ENCODE peak calls at places on chromosome 13, in nine cellular contexts. M, T, A, U, H, F, G, X and R are unnamed samples.

GRCh38 chr13:107275945-107276614 is 708.1 kb upstream of the ARGLU1 start:
- DNase-seq in M (no peak), T (no peak), A (no peak), U (peak), H (no peak), F (no peak), G (peak), X (no peak), R (no peak)

GRCh38 chr13:67642638-67643037 is 412.5 kb upstream of the PCDH9 start:
- DNase-seq in M (no peak), T (no peak), A (no peak), U (no peak), H (no peak), F (no peak), G (no peak), X (no peak), R (no peak)

GRCh38 chr13:20814224-20814910 is 40.6 kb upstream of the EEF1AKMT1 start:
- DNase-seq in M (peak), T (no peak), A (peak), U (peak), H (no peak), F (peak), G (peak), X (peak), R (no peak)

GRCh38 chr13:97273341-97273831 is 51.3 kb downstream of the MBNL2 start:
- DNase-seq in M (no peak), T (no peak), A (no peak), U (peak), H (no peak), F (no peak), G (no peak), X (peak), R (no peak)

GRCh38 chr13:114130131-114130707 is 2.2 kb downstream of the RASA3 start:
- DNase-seq in M (no peak), T (no peak), A (no peak), U (peak), H (no peak), F (no peak), G (no peak), X (no peak), R (no peak)

GRCh38 chr13:45107539-45107938 is 12.8 kb upstream of the GTF2F2 start:
- DNase-seq in M (no peak), T (no peak), A (no peak), U (no peak), H (no peak), F (no peak), G (no peak), X (no peak), R (no peak)

GRCh38 chr13:106701810-106702341 is 133.9 kb upstream of the ARGLU1 start:
- DNase-seq in M (no peak), T (no peak), A (no peak), U (no peak), H (no peak), F (no peak), G (no peak), X (no peak), R (no peak)

GRCh38 chr13:99339736-99340392 is 32.7 kb upstream of the GPR183 start:
- DNase-seq in M (no peak), T (no peak), A (no peak), U (peak), H (no peak), F (no peak), G (no peak), X (peak), R (no peak)

GRCh38 chr13:21106089-21106488 is 44.7 kb upstream of the LATS2 start:
- DNase-seq in M (no peak), T (no peak), A (no peak), U (peak), H (no peak), F (no peak), G (no peak), X (no peak), R (no peak)

GRCh38 chr13:66207610-66208009 is 1022.5 kb downstream of the PCDH9 start:
- DNase-seq in M (no peak), T (no peak), A (no peak), U (no peak), H (no peak), F (no peak), G (no peak), X (no peak), R (no peak)

GRCh38 chr13:114068723-114069322 is 63.6 kb downstream of the RASA3 start:
- DNase-seq in M (peak), T (no peak), A (no peak), U (peak), H (no peak), F (peak), G (no peak), X (peak), R (no peak)

GRCh38 chr13:42277618-42278276 is 5.8 kb downstream of the AKAP11 start:
- DNase-seq in M (no peak), T (no peak), A (no peak), U (peak), H (no peak), F (no peak), G (no peak), X (no peak), R (no peak)

DNA sequence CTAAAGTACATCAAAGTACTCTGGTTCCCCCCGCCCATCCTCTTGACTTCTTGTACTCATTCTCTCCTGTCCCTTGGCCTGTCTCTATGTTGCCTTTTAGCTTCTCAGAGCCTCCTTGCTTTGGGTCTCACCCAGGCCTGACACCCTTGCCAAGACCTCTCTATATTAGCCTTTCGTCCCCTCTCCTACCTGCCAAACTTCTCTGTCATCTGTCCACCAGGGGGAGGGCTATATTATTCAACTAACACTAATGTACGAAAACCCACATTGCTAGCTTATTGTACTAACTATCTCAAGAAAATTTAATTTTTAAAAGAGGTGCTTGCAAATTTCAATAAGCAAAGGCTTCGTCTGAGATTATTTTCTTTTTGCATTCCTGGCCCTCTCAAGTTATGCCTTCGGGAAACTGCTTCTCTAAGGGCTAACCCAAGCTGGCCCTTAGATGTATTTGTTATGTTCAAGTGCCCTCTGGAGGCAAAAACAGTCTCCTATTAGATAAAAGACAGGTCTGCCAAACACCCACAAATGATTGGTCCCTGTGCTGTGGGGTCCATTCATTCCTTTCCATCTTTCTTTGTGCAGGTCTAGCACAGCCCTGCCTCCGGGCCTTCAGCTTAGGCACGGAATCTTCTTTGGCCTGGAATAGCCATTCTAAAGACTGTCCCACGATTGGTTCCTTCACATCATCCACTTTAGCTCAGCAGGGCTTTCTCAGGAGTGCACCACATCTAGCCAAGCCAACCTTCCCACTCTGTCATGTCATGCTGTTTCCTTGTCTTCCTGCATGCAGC is 6.4 kb upstream of the MRPS31 start:
- DNase-seq in M (no peak), T (peak), A (peak), U (peak), H (peak), F (no peak), G (peak), X (peak), R (no peak)
- TF ChIP-seq CTCF in M (peak), T (peak), A (no peak), U (peak), H (peak), F (peak), G (peak), X (peak), R (peak)

GRCh38 chr13:87459419-87459818 is 211.8 kb upstream of the SLITRK5 start:
- DNase-seq in M (no peak), T (no peak), A (no peak), U (peak), H (no peak), F (no peak), G (no peak), X (no peak), R (no peak)
- TF ChIP-seq CTCF in M (no peak), T (no peak), A (no peak), U (no peak), H (no peak), F (no peak), G (no peak), X (no peak), R (no peak)

DNA sequence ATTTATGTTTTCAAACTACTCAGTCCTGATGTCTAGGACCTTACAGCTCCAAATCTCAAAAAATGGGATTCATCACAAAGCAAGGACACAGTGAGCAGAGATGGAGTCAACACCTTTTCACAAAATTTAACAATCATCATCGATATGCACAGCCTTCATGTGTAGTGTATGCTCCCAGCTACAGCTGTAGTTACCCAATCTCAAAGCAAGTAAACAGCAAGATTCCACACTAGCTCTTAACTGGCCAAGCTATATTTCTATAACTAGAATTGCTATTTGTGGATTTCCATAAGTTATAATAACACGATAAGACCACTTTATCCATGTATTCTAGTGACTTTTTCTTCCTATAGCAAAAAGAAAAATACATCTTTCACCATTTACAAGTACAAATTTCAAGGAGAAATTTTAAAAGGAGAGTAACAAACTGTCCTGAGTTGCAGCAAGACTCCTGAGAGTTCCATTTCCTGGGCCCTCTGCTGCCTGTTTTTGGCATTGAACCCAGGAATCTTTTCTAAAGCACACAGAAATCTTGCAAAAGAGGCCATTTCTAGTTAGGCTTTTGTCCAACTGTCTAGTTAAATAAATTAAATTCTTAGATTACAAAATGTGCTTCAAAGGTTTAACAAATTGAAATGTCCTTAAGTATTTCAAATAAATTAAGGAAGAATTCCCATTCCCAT is 460.6 kb downstream of the FGF14 start:
- DNase-seq in M (no peak), T (no peak), A (no peak), U (peak), H (no peak), F (no peak), G (no peak), X (no peak), R (no peak)
- TF ChIP-seq CTCF in M (no peak), T (no peak), A (no peak), U (peak), H (peak), F (peak), G (peak), X (peak), R (peak)

DNA sequence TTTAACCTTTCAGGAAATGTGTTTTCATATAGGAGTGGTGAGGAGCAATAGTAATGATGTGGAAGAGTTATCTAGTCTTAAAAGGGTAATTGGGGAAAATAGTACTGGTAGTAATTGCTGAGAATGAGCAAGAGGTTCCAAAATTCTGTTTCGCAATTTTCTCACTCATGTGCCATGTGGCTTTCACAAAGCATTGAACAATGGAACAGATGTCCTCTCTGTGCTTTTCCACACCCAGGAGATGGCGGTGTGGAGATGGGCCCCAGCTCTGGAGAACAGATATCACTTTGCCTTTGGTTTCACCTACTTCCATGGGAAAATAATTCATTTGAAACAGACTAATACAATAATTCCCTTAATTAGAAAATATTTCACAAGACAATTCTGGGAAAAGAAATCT is 170.0 kb upstream of the SLC10A2 start:
- DNase-seq in M (no peak), T (no peak), A (no peak), U (peak), H (no peak), F (no peak), G (peak), X (peak), R (no peak)
- TF ChIP-seq CTCF in M (no peak), T (no peak), A (no peak), U (peak), H (no peak), F (no peak), G (peak), X (peak), R (no peak)

GRCh38 chr13:111153279-111153976 is 38.3 kb downstream of the ARHGEF7 start:
- DNase-seq in M (peak), T (peak), A (peak), U (peak), H (peak), F (peak), G (peak), X (peak), R (peak)
- TF ChIP-seq CTCF in M (no peak), T (no peak), A (no peak), U (no peak), H (peak), F (no peak), G (no peak), X (peak), R (no peak)

GRCh38 chr13:30398601-30399072 is 23.7 kb upstream of the UBE2L5 start:
- DNase-seq in M (no peak), T (no peak), A (no peak), U (peak), H (no peak), F (no peak), G (no peak), X (peak), R (no peak)

GRCh38 chr13:30395192-30396158 is 26.8 kb upstream of the UBE2L5 start:
- DNase-seq in M (peak), T (peak), A (peak), U (peak), H (no peak), F (peak), G (peak), X (peak), R (peak)

GRCh38 chr13:30394798-30395191 is 27.5 kb upstream of the UBE2L5 start:
- DNase-seq in M (no peak), T (peak), A (no peak), U (peak), H (no peak), F (no peak), G (no peak), X (peak), R (no peak)

GRCh38 chr13:30400376-30400775 is 21.9 kb upstream of the UBE2L5 start:
- DNase-seq in M (no peak), T (no peak), A (no peak), U (no peak), H (no peak), F (no peak), G (no peak), X (no peak), R (no peak)

GRCh38 chr13:30396434-30397075 is 25.7 kb upstream of the UBE2L5 start:
- DNase-seq in M (no peak), T (no peak), A (no peak), U (peak), H (no peak), F (no peak), G (no peak), X (peak), R (no peak)
- TF ChIP-seq CTCF in M (no peak), T (no peak), A (no peak), U (no peak), H (no peak), F (no peak), G (no peak), X (no peak), R (no peak)

GRCh38 chr13:91946498-91947070 is 548.2 kb downstream of the GPC5 start:
- DNase-seq in M (no peak), T (no peak), A (no peak), U (peak), H (peak), F (no peak), G (peak), X (peak), R (peak)
- TF ChIP-seq CTCF in M (no peak), T (no peak), A (no peak), U (peak), H (peak), F (no peak), G (peak), X (no peak), R (peak)

GRCh38 chr13:29049524-29049923 is 229.4 kb downstream of the MTUS2 start:
- DNase-seq in M (no peak), T (no peak), A (no peak), U (no peak), H (no peak), F (no peak), G (no peak), X (no peak), R (no peak)
- TF ChIP-seq CTCF in M (no peak), T (no peak), A (no peak), U (no peak), H (no peak), F (no peak), G (no peak), X (no peak), R (no peak)